ENCODE peak calls at places on chromosomes 4 and X, in eight cellular contexts. Z is coronary artery; N is amniotic stem cell; U is stimulated activated CD4-positive, alpha-beta T cell treated with anti-CD3 and anti-CD28 coated beads, TNF-alpha, amount 100 ng/mL, for 4 hours; J is activated T-helper 1 cell treated with anti-CD3 and anti-CD28 coated beads, Interleukin-12 subunit alpha, Interleukin-12 subunit beta, Interleukin-2, Interleukin-4 antibody, amounts not matched to agents 30 ng/mL and 10 ng/mL and 1 ng/mL, durations not matched to agents 14 hours and 24 hours and 36 hours; T is NCI-H2081; W is HepG2; P is putamen. X is an unnamed sample.

GRCh38 chrX:1355131-1355799 is 18.7 kb downstream of the IL3RA start:
- DNase-seq in W (no peak), J (no peak), T (no peak), U (no peak), P (no peak), Z (no peak), N (no peak), X (no peak)

GRCh38 chr4:155134136-155134535 is 74.3 kb upstream of the NPY2R start:
- DNase-seq in N (no peak), T (no peak), J (no peak), W (no peak), P (no peak), U (no peak), Z (no peak), X (no peak)

GRCh38 chr4:7462509-7462971 is 27.8 kb upstream of the PSAPL1 start:
- DNase-seq in Z (no peak), N (no peak), U (no peak), J (no peak), W (peak), P (no peak), T (peak), X (peak)

GRCh38 chrX:112901821-112902732 is 61.4 kb upstream of the AMOT start:
- DNase-seq in U (no peak), N (no peak), P (no peak), W (no peak), T (no peak), J (no peak), Z (no peak), X (no peak)

GRCh38 chr4:144948009-144948408 is 150.0 kb downstream of the ANAPC10 start:
- DNase-seq in P (no peak), Z (no peak), U (no peak), W (peak), N (no peak), T (no peak), J (no peak), X (no peak)

GRCh38 chrX:119465555-119465954 is 2.7 kb upstream of the SLC25A5 start:
- DNase-seq in U (no peak), J (no peak), Z (no peak), T (no peak), P (no peak), W (no peak), N (no peak), X (no peak)

GRCh38 chr4:163590103-163590502 is 95.6 kb downstream of the TMA16 start:
- DNase-seq in N (no peak), Z (no peak), T (no peak), U (no peak), J (no peak), W (no peak), P (no peak), X (no peak)

GRCh38 chrX:149760965-149761364 is 12.9 kb upstream of the HSFX1 start:
- DNase-seq in Z (peak), J (no peak), W (no peak), N (no peak), T (no peak), P (no peak), U (no peak), X (no peak)

GRCh38 chr4:94363136-94363655 is 20.6 kb upstream of the HPGDS start:
- DNase-seq in W (no peak), N (no peak), P (no peak), T (no peak), J (no peak), Z (no peak), U (no peak), X (no peak)

GRCh38 chrX:134792077-134792476 is 133.8 kb upstream of the PLAC1 start:
- DNase-seq in P (no peak), T (no peak), U (no peak), J (no peak), W (no peak), N (no peak), Z (no peak), X (no peak)

GRCh38 chrX:55107911-55108310 is 19.1 kb downstream of the PAGE2 start:
- DNase-seq in U (no peak), N (no peak), P (no peak), J (no peak), W (no peak), Z (no peak), T (no peak), X (no peak)

GRCh38 chr4:37816719-37817118 is 9.8 kb upstream of the PGM2 start:
- DNase-seq in U (no peak), J (no peak), Z (no peak), W (no peak), P (no peak), N (no peak), T (no peak), X (no peak)

GRCh38 chrX:25941559-25942250 is 196.4 kb upstream of the MAGEB18 start:
- DNase-seq in P (no peak), U (no peak), Z (no peak), N (no peak), J (no peak), W (no peak), T (peak), X (peak)

GRCh38 chr4:139920552-139920951 is 233.4 kb downstream of the MAML3 start:
- DNase-seq in J (no peak), T (no peak), Z (no peak), P (no peak), W (no peak), U (no peak), N (no peak), X (no peak)

GRCh38 chr4:179040259-179040658 is 1598.0 kb upstream of the AGA start:
- DNase-seq in J (no peak), P (no peak), N (no peak), Z (no peak), U (no peak), T (no peak), W (no peak), X (no peak)

X was measured in NCI-H774.